ENCODE peak calls at places on chromosomes 4 and X, in four cellular contexts. K, N, W and P are unnamed samples.

GRCh38 chrX:84339507-84340364 is 151.7 kb upstream of the RPS6KA6 start:
- DNase-seq in N (no peak), W (peak; percentile 19), K (no peak), P (no peak)

GRCh38 chr4:61520688-61521160 is 320.6 kb downstream of the ADGRL3 start:
- DNase-seq in K (no peak), W (no peak), N (no peak), P (no peak)

GRCh38 chr4:25921922-25922321 is 7.9 kb downstream of the SMIM20 start:
- DNase-seq in W (no peak), N (no peak), K (no peak), P (no peak)

GRCh38 chr4:113383111-113383785 is 333.8 kb downstream of the ANK2 start:
- DNase-seq in W (no peak), K (no peak), N (no peak), P (peak; percentile 3)

GRCh38 chr4:27398911-27399310 is 538.3 kb downstream of the STIM2 start:
- DNase-seq in K (no peak), W (no peak), N (no peak), P (no peak)

GRCh38 chrX:12974217-12974796 is 603 bp upstream of the TMSB4X start:
- DNase-seq in W (peak; percentile 84), K (peak; percentile 93), N (no peak), P (no peak)

GRCh38 chr4:89410687-89411086 is 103.1 kb upstream of the GPRIN3 start:
- DNase-seq in W (no peak), K (no peak), N (no peak), P (no peak)

GRCh38 chrX:33339219-33339618 is 127.9 kb upstream of the DMD start:
- DNase-seq in N (no peak), K (no peak), W (no peak), P (no peak)

GRCh38 chr4:182177166-182177565 is 66.0 kb upstream of the TENM3 start:
- DNase-seq in W (no peak), K (no peak), N (no peak), P (no peak)

GRCh38 chrX:138945219-138945618 is 233.7 kb upstream of the FGF13 start:
- DNase-seq in N (no peak), K (no peak), W (no peak), P (no peak)

GRCh38 chr4:54553001-54553400 is 104.8 kb upstream of the KIT start:
- DNase-seq in K (no peak), W (no peak), N (no peak), P (no peak)

GRCh38 chr4:56654238-56654632 is 26.9 kb downstream of the HOPX start:
- DNase-seq in N (no peak), K (no peak), W (no peak), P (no peak)

GRCh38 chr4:21512351-21512750 is 436.2 kb downstream of the KCNIP4 start:
- DNase-seq in W (peak; percentile 26), K (no peak), N (no peak), P (no peak)

GRCh38 chr4:107497054-107497453 is 223.0 kb downstream of the PAPSS1 start:
- DNase-seq in K (no peak), N (no peak), W (no peak), P (no peak)

DNA sequence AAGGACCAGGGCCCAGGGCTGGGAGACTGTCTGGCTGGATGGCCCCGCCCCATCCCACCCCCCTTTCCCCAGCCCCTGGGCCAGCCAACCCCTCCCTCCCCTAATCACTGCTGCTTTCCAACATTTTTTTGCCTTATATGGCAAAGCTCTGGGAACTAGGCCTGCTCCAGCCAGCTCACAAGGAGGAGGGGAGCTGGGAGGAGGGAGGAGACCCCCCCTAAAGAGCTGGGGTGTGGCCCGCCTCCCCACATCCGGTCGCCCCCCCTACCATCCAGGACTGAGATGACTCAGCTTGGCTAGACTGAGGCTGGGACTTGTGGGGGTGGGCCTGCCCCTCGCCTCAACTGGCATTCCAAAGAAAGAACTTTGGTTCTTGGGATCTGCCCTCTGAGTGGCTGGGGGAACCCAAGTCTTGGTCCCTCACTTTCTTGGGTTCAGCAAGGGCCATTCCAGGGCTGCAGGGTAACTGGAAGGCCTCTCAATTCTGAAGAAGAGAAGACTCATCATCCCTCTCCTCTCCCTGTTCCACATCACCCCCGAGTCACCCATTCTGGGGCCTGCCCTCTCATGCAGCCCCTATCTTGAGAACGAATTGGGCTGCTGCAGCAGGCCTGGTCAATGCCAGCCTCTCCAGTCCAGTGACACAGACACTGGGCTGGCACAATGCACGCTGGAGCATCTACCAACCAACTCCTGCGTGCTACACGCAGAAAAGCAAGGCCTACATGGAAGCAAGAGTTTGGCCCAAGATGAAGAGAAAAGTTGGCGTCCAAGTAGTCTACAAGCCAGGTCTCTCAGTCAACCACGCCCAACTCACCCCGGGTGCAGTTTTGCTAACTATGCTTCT is 4.8 kb downstream of the FLNA start:
- DNase-seq in W (peak; percentile 93), K (peak; percentile 95), N (peak; percentile 93), P (peak; percentile 78)
- TF ChIP-seq POLR2A in W (no peak), K (no peak), N (no peak), P (peak; percentile 36)

GRCh38 chr4:184774152-184774551 is 40.3 kb upstream of the CENPU start:
- DNase-seq in N (no peak), K (no peak), W (no peak), P (no peak)

GRCh38 chr4:184782731-184783472 is 42.9 kb downstream of the ACSL1 start:
- DNase-seq in N (no peak), K (no peak), W (no peak), P (no peak)

GRCh38 chr4:184775854-184776555 is 42.1 kb upstream of the CENPU start:
- DNase-seq in K (no peak), N (no peak), W (no peak), P (no peak)

GRCh38 chr4:184776821-184777220 is 42.9 kb upstream of the CENPU start:
- DNase-seq in W (no peak), K (no peak), N (no peak), P (no peak)

DNA sequence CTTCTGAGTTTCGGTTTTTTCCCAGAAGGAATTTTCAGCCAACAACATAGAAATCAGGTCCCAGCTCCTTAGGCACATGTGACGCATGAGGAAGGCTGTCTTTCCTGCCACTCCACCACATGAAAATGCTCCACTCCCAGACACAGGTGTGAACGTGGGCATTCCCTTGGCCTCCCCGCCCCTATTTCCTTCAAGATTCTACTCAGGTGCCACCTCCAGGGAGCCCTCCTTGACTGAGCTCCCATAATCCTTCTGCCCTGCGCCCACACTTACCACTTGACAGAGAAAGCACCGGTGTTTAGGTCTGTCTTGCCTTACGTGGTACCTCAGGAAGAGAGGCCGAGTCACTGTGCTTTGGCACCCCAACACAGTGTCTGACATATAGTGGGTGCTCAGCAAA is 44.4 kb upstream of the CENPU start:
- DNase-seq in N (no peak), K (no peak), W (no peak), P (no peak)
- TF ChIP-seq POLR2A in N (no peak), K (no peak), W (no peak), P (no peak)

GRCh38 chrX:47232197-47232802 is 509 bp upstream of the USP11 start:
- DNase-seq in K (no peak), N (no peak), W (no peak), P (no peak)

GRCh38 chrX:47234583-47234982 is 1.8 kb downstream of the USP11 start:
- DNase-seq in N (no peak), W (no peak), K (no peak), P (no peak)

GRCh38 chrX:47231167-47231566 is 1.6 kb upstream of the USP11 start:
- DNase-seq in W (no peak), N (no peak), K (peak; percentile 61), P (no peak)

GRCh38 chrX:47233333-47234113 is 714 bp downstream of the USP11 start:
- DNase-seq in K (peak; percentile 98), W (peak; percentile 99), N (peak; percentile 98), P (peak; percentile 47)

DNA sequence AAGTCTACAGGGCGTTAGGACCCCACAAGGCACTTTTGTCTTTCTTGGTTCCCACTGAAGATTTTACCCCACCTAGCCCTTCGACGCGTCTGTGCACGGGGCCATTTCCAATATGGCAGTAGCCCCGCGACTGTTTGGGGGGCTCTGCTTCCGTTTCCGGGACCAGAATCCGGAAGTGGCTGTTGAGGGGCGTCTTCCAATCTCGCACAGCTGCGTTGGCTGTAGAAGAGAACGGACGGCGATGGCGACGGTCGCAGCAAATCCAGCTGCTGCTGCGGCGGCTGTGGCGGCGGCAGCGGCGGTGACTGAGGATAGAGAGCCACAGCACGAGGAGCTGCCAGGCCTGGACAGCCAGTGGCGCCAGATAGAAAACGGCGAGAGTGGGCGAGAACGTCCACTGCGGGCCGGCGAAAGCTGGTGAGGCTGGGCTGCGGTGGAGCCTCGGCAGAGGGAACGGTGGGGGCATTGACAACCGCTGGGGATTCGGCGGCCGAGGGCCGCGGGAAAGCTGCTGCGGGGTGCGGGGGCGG is at the start of gene USP11:
- DNase-seq in K (peak; percentile 87), N (no peak), W (peak; percentile 63), P (no peak)
- TF ChIP-seq POLR2A in K (peak; percentile 28), N (peak; percentile 40), W (peak; percentile 64), P (peak; percentile 75)

GRCh38 chrX:134476284-134476683 is 16.3 kb downstream of the HPRT1 start:
- DNase-seq in K (no peak), W (no peak), N (no peak), P (no peak)

GRCh38 chrX:134470013-134470412 is 10.0 kb downstream of the HPRT1 start:
- DNase-seq in N (no peak), W (no peak), K (no peak), P (no peak)

GRCh38 chrX:134469481-134469880 is 9.5 kb downstream of the HPRT1 start:
- DNase-seq in K (no peak), N (no peak), W (no peak), P (peak; percentile 13)

GRCh38 chrX:134472041-134472440 is 12.1 kb downstream of the HPRT1 start:
- DNase-seq in K (no peak), W (no peak), N (no peak), P (no peak)
- TF ChIP-seq POLR2A in K (no peak), W (no peak), N (no peak), P (no peak)

GRCh38 chr4:158099686-158100085 is 73.1 kb downstream of the GASK1B start:
- DNase-seq in N (no peak), W (no peak), K (no peak), P (no peak)

GRCh38 chr4:158098802-158099201 is 74.0 kb downstream of the GASK1B start:
- DNase-seq in K (no peak), W (no peak), N (no peak), P (no peak)

GRCh38 chr4:158090323-158090722 is 82.5 kb downstream of the GASK1B start:
- DNase-seq in N (no peak), W (no peak), K (no peak), P (no peak)

GRCh38 chr4:158094413-158095110 is 78.3 kb downstream of the GASK1B start:
- DNase-seq in K (no peak), W (peak; percentile 28), N (no peak), P (peak; percentile 7)
- TF ChIP-seq POLR2A in K (no peak), W (no peak), N (no peak), P (no peak)